ENCODE peak calls at places on chromosomes 6 and 20, in four cellular contexts. Q, E, J and K are unnamed samples.

GRCh38 chr20:53510266-53510665 is 83.4 kb downstream of the ZNF217 start:
- DNase-seq in Q (no peak), J (no peak), E (no peak), K (no peak)

GRCh38 chr6:1601616-1602355 is 7.9 kb upstream of the FOXC1 start:
- DNase-seq in J (no peak), E (no peak), Q (no peak), K (no peak)

GRCh38 chr6:38346291-38347079 is 293.2 kb downstream of the BTBD9 start:
- DNase-seq in E (no peak), Q (no peak), J (no peak), K (no peak)

GRCh38 chr6:100240798-100241197 is 223.9 kb downstream of the SIM1 start:
- DNase-seq in E (no peak), J (no peak), Q (no peak), K (no peak)

GRCh38 chr6:45663181-45664180 is 285.7 kb upstream of the SUPT3H start:
- DNase-seq in J (no peak), Q (no peak), E (no peak), K (peak; percentile 43)

GRCh38 chr6:109461733-109462526 is 6.4 kb upstream of the MICAL1 start:
- DNase-seq in J (no peak), Q (no peak), E (no peak), K (no peak)

GRCh38 chr20:57517904-57518303 is 7.0 kb downstream of the CTCFL start:
- DNase-seq in E (no peak), J (no peak), Q (no peak), K (no peak)

GRCh38 chr6:44104661-44105060 is 22.6 kb downstream of the MRPL14 start:
- DNase-seq in E (no peak), J (no peak), Q (no peak), K (peak; percentile 20)

GRCh38 chr20:57346477-57346876 is 4.6 kb upstream of the RAE1 start:
- DNase-seq in J (no peak), Q (peak; percentile 26), E (no peak), K (peak; percentile 85)

GRCh38 chr20:32184953-32185603 is 22.5 kb downstream of the PLAGL2 start:
- DNase-seq in J (no peak), E (no peak), Q (no peak), K (no peak)

GRCh38 chr20:43584448-43585138 is 6.1 kb upstream of the IFT52 start:
- DNase-seq in J (no peak), Q (no peak), E (no peak), K (no peak)

GRCh38 chr6:33091957-33092356 is 16.2 kb downstream of the HLA-DPB1 start:
- DNase-seq in Q (no peak), J (no peak), E (no peak), K (no peak)

GRCh38 chr6:2038096-2038495 is 207.3 kb downstream of the GMDS start:
- DNase-seq in Q (no peak), E (no peak), J (no peak), K (no peak)

GRCh38 chr20:41334452-41335421 is 5.9 kb upstream of the LPIN3 start:
- DNase-seq in J (no peak), Q (no peak), E (no peak), K (no peak)

GRCh38 chr6:154457046-154457713 is 53.3 kb downstream of the CNKSR3 start:
- DNase-seq in J (no peak), Q (no peak), E (no peak), K (no peak)

GRCh38 chr20:8837396-8837795 is 231.5 kb upstream of the PLCB4 start:
- DNase-seq in J (no peak), Q (no peak), E (no peak), K (no peak)

GRCh38 chr6:7770601-7771000 is 44.7 kb downstream of the BMP6 start:
- DNase-seq in J (no peak), E (no peak), Q (no peak), K (no peak)

GRCh38 chr6:43242908-43243648 is at the start of gene TTBK1:
- DNase-seq in Q (peak; percentile 43), E (no peak), J (no peak), K (peak; percentile 18)

GRCh38 chr6:147040041-147040440 is 164.2 kb upstream of the STXBP5 start:
- DNase-seq in Q (no peak), J (no peak), E (no peak), K (no peak)

GRCh38 chr6:64330694-64331309 is 695.2 kb downstream of the PHF3 start:
- DNase-seq in J (no peak), Q (peak; percentile 58), E (no peak), K (peak; percentile 74)

GRCh38 chr6:45209762-45210161 is 118.4 kb upstream of the RUNX2 start:
- DNase-seq in J (no peak), E (no peak), Q (no peak), K (no peak)

GRCh38 chr20:9103955-9104354 is 35.1 kb downstream of the PLCB4 start:
- DNase-seq in E (no peak), Q (no peak), J (no peak), K (no peak)

GRCh38 chr6:137389150-137389664 is 105.0 kb downstream of the OLIG3 start:
- DNase-seq in Q (no peak), E (no peak), J (no peak), K (peak; percentile 13)